ENCODE peak calls at places on chromosomes 7 and 10, in seven cellular contexts. L is dermis microvascular lymphatic vessel endothelial cell, K is activated T-cell treated with anti-CD3 and anti-CD28 coated beads for 24 hours, O is HuH-7.5, N is left lobe of liver, B is Panc1, S is tibial artery. R is an unnamed sample.

GRCh38 chr7:151518781-151519044 is 982 bp downstream of the RHEB start:
- DNase-seq in S (no peak), B (no peak), K (no peak), N (no peak), L (no peak), O (no peak), R (no peak)

GRCh38 chr10:31087855-31088254 is 56.2 kb upstream of the ZNF438 start:
- DNase-seq in B (no peak), S (no peak), O (no peak), K (no peak), N (no peak), L (no peak), R (no peak)

GRCh38 chr10:14659626-14660196 is 115.0 kb downstream of the FAM107B start:
- DNase-seq in L (no peak), S (no peak), O (no peak), N (no peak), B (no peak), K (peak; percentile 37), R (no peak)

GRCh38 chr7:98831641-98832221 is 38.1 kb downstream of the TMEM130 start:
- DNase-seq in K (peak; percentile 10), L (peak; percentile 33), S (no peak), B (no peak), O (no peak), N (no peak), R (no peak)

GRCh38 chr10:132638130-132638515 is 100.5 kb downstream of the INPP5A start:
- DNase-seq in K (no peak), N (peak; percentile 37), S (no peak), O (no peak), B (no peak), L (no peak), R (no peak)

GRCh38 chr10:72792288-72792687 is 100.3 kb downstream of the MCU start:
- DNase-seq in B (no peak), S (no peak), L (peak; percentile 71), K (no peak), O (no peak), N (no peak), R (no peak)

GRCh38 chr10:98417481-98417959 is 2.5 kb upstream of the PYROXD2 start:
- DNase-seq in S (peak; percentile 62), B (no peak), L (no peak), N (peak; percentile 42), O (no peak), K (no peak), R (no peak)

GRCh38 chr7:63899691-63900393 is 98.8 kb upstream of the ZNF722 start:
- DNase-seq in B (no peak), S (peak; percentile 87), N (peak; percentile 83), L (no peak), K (peak; percentile 78), O (no peak), R (no peak)

GRCh38 chr10:127485153-127485857 is 63.8 kb upstream of the NPS start:
- DNase-seq in K (no peak), O (no peak), L (no peak), S (no peak), N (no peak), B (no peak), R (peak; percentile 36)

GRCh38 chr7:107971100-107971499 is 31.9 kb downstream of the LAMB1 start:
- DNase-seq in N (no peak), O (no peak), S (no peak), B (no peak), K (no peak), L (no peak), R (no peak)

GRCh38 chr10:71388736-71389310 is 7.9 kb upstream of the CDH23 start:
- DNase-seq in B (no peak), L (no peak), N (no peak), K (no peak), S (no peak), O (no peak), R (no peak)

GRCh38 chr7:45564485-45564884 is 9.7 kb upstream of the ADCY1 start:
- DNase-seq in N (no peak), S (no peak), O (no peak), L (no peak), K (no peak), B (no peak), R (no peak)

GRCh38 chr10:72642318-72642717 is 16.4 kb upstream of the MICU1 start:
- DNase-seq in K (no peak), L (no peak), N (no peak), S (no peak), O (no peak), B (no peak), R (no peak)

GRCh38 chr7:103867874-103868273 is 121.6 kb downstream of the RELN start:
- DNase-seq in O (no peak), L (no peak), K (no peak), B (no peak), N (no peak), S (no peak), R (no peak)

GRCh38 chr7:139582671-139583155 is 59.2 kb downstream of the CLEC2L start:
- DNase-seq in K (no peak), O (no peak), B (no peak), S (no peak), L (no peak), N (peak; percentile 22), R (no peak)

GRCh38 chr10:128173383-128173782 is 47.2 kb upstream of the MKI67 start:
- DNase-seq in N (no peak), K (no peak), L (no peak), O (no peak), B (no peak), S (no peak), R (no peak)

GRCh38 chr10:6958723-6959122 is 378.6 kb upstream of the PRKCQ start:
- DNase-seq in L (no peak), N (no peak), O (no peak), S (no peak), K (no peak), B (no peak), R (no peak)

GRCh38 chr10:85995791-85996190 is 370.8 kb downstream of the GRID1 start:
- DNase-seq in B (no peak), L (peak; percentile 5), O (no peak), N (no peak), K (no peak), S (no peak), R (peak; percentile 26)

GRCh38 chr7:146321301-146321700 is 204.7 kb downstream of the CNTNAP2 start:
- DNase-seq in N (no peak), K (no peak), B (no peak), S (no peak), L (no peak), O (no peak), R (no peak)

GRCh38 chr10:44278669-44279337 is 106.1 kb downstream of the CXCL12 start:
- DNase-seq in L (no peak), N (no peak), B (no peak), O (no peak), S (no peak), K (no peak), R (no peak)

GRCh38 chr10:132891313-132891712 is 51.1 kb downstream of the CFAP46 start:
- DNase-seq in S (no peak), B (no peak), N (no peak), O (no peak), K (no peak), L (no peak), R (no peak)

GRCh38 chr7:19663816-19664531 is 44.9 kb downstream of the POLR1F start:
- DNase-seq in B (no peak), O (no peak), K (no peak), L (no peak), S (no peak), N (no peak), R (peak; percentile 11)

GRCh38 chr7:70387197-70387596 is 744.7 kb upstream of the GALNT17 start:
- DNase-seq in S (no peak), N (no peak), O (no peak), L (no peak), K (no peak), B (no peak), R (no peak)

GRCh38 chr7:150317748-150318444 is 5.3 kb upstream of the LRRC61 start:
- DNase-seq in L (peak; percentile 78), B (no peak), O (no peak), K (no peak), N (no peak), S (no peak), R (no peak)

GRCh38 chr7:139620676-139621344 is 97.3 kb downstream of the CLEC2L start:
- DNase-seq in O (peak; percentile 68), B (peak; percentile 28), K (peak; percentile 49), L (peak; percentile 30), N (peak; percentile 45), S (no peak), R (peak; percentile 40)

GRCh38 chr10:59434463-59435326 is 72.3 kb upstream of the FAM13C start:
- DNase-seq in O (no peak), L (peak; percentile 32), S (no peak), K (no peak), B (no peak), N (no peak), R (peak; percentile 42)

GRCh38 chr10:124589491-124590006 is 127.9 kb downstream of the LHPP start:
- DNase-seq in O (no peak), K (no peak), S (peak; percentile 79), N (no peak), B (no peak), L (no peak), R (no peak)

GRCh38 chr10:132096223-132096622 is 30.5 kb downstream of the JAKMIP3 start:
- DNase-seq in L (peak; percentile 34), N (no peak), S (no peak), K (no peak), O (no peak), B (peak; percentile 30), R (peak; percentile 77)

GRCh38 chr7:28163955-28164354 is 16.6 kb downstream of the JAZF1 start:
- DNase-seq in L (no peak), B (no peak), K (no peak), N (no peak), O (no peak), S (no peak), R (no peak)

GRCh38 chr10:74900297-74900696 is 73.9 kb downstream of the KAT6B start:
- DNase-seq in O (no peak), S (no peak), B (no peak), L (no peak), K (no peak), N (no peak), R (no peak)

GRCh38 chr10:78178940-78179339 is 145.3 kb downstream of the RPS24 start:
- DNase-seq in L (no peak), O (no peak), N (no peak), K (no peak), S (no peak), B (no peak), R (peak; percentile 52)

R was measured in mammary epithelial cell.